ENCODE peak calls at places on chromosomes 7 and 10, in six cellular contexts. E, J, K, C, L and W are unnamed samples.

GRCh38 chr7:151271699-151272355 is 23.3 kb upstream of the SMARCD3 start:
- DNase-seq in E (peak), C (peak), K (no peak), L (peak), J (no peak), W (peak)

GRCh38 chr10:71727429-71728217 is 8.0 kb upstream of the C10orf105 start:
- DNase-seq in L (peak), E (peak), C (peak), J (no peak), K (no peak), W (peak)

GRCh38 chr10:69738071-69738470 is 63.6 kb upstream of the COL13A1 start:
- DNase-seq in E (no peak), K (no peak), J (no peak), L (no peak), C (no peak), W (no peak)

GRCh38 chr7:156892821-156893706 is at the start of gene LMBR1:
- DNase-seq in J (peak), L (peak), E (peak), C (peak), K (peak), W (peak)

GRCh38 chr7:107138696-107139420 is 29.9 kb upstream of the HBP1 start:
- DNase-seq in K (no peak), L (no peak), E (no peak), C (no peak), J (peak), W (no peak)

GRCh38 chr7:106282852-106283251 is 1.9 kb downstream of the NAMPT start:
- DNase-seq in C (no peak), E (no peak), L (no peak), J (no peak), K (no peak), W (no peak)

GRCh38 chr7:30869794-30870491 is 41.7 kb upstream of the AQP1 start:
- DNase-seq in J (no peak), C (no peak), K (no peak), L (no peak), E (no peak), W (no peak)

GRCh38 chr10:114767101-114767588 is 54.4 kb upstream of the FHIP2A start:
- DNase-seq in E (no peak), L (no peak), C (peak), J (peak), K (no peak), W (peak)

GRCh38 chr10:133039107-133039822 is 48.5 kb upstream of the ADGRA1 start:
- DNase-seq in K (no peak), J (no peak), C (no peak), E (peak), L (no peak), W (no peak)

GRCh38 chr7:75642810-75643486 is 95.8 kb downstream of the HIP1 start:
- DNase-seq in L (peak), J (peak), E (peak), K (peak), C (peak), W (peak)

GRCh38 chr7:997404-998395 is 14.7 kb downstream of the CYP2W1 start:
- DNase-seq in L (peak), K (no peak), C (no peak), J (no peak), E (peak), W (no peak)

GRCh38 chr7:90459888-90460287 is 9.6 kb upstream of the PTTG1IP2 start:
- DNase-seq in K (no peak), L (no peak), C (peak), E (peak), J (no peak), W (no peak)

GRCh38 chr10:132961-133898 is 2.0 kb upstream of the ZMYND11 start:
- DNase-seq in J (no peak), K (no peak), C (peak), L (no peak), E (peak), W (peak)
- H3K4me3 ChIP-seq in J (peak), K (peak), C (no peak), L (no peak), E (peak), W (no peak)

GRCh38 chr7:134435161-134435920 is 23.6 kb downstream of the AKR1B1 start:
- DNase-seq in E (peak), L (no peak), C (peak), J (no peak), K (no peak), W (no peak)

GRCh38 chr7:134431805-134432204 is 27.1 kb downstream of the AKR1B1 start:
- DNase-seq in K (no peak), C (no peak), L (peak), E (peak), J (no peak), W (no peak)

GRCh38 chr7:134432296-134433152 is 26.4 kb downstream of the AKR1B1 start:
- DNase-seq in C (peak), L (peak), J (peak), K (peak), E (peak), W (peak)

GRCh38 chr7:134433430-134433829 is 25.5 kb downstream of the AKR1B1 start:
- DNase-seq in C (no peak), E (no peak), J (no peak), K (no peak), L (no peak), W (no peak)

GRCh38 chr7:134434701-134435100 is 24.2 kb downstream of the AKR1B1 start:
- DNase-seq in L (no peak), C (no peak), J (no peak), K (no peak), E (no peak), W (no peak)
- TF ChIP-seq CTCF in L (no peak), C (no peak), J (no peak), K (no peak), E (no peak), W (no peak)

DNA sequence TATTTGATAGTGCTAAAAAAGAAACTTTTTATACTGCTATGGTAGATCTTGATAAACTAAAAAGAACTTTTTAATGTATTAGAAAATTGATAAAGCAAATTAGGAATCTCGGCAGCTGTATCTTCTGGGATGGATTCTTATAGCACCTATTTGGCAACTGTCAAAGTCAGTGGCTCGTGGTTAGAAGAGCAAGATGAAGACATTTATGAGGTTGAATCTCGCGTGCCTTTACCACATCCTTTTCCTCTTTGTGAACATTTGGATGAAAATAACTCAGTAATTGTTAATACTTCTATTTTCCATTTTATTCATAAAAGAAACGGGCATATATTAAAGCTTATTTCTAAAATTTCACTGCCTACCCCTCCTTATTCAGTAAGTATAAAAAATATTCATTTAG is 76.2 kb downstream of the CYP51A1 start:
- DNase-seq in J (no peak), C (no peak), K (no peak), E (no peak), L (no peak), W (no peak)
- H3K4me3 ChIP-seq in J (no peak), C (peak), K (no peak), E (no peak), L (peak), W (no peak)

GRCh38 chr7:123632808-123633207 is 22.9 kb upstream of the LMOD2 start:
- DNase-seq in C (no peak), E (no peak), J (no peak), K (no peak), L (no peak), W (no peak)

GRCh38 chr7:123627859-123628258 is 26.2 kb downstream of the ASB15 start:
- DNase-seq in C (peak), J (no peak), K (no peak), E (no peak), L (no peak), W (no peak)

GRCh38 chr7:123628829-123629228 is 26.8 kb upstream of the LMOD2 start:
- DNase-seq in E (no peak), J (no peak), C (no peak), L (no peak), K (no peak), W (no peak)

GRCh38 chr7:123625254-123625653 is 23.6 kb downstream of the ASB15 start:
- DNase-seq in E (no peak), K (no peak), C (no peak), L (no peak), J (no peak), W (no peak)

DNA sequence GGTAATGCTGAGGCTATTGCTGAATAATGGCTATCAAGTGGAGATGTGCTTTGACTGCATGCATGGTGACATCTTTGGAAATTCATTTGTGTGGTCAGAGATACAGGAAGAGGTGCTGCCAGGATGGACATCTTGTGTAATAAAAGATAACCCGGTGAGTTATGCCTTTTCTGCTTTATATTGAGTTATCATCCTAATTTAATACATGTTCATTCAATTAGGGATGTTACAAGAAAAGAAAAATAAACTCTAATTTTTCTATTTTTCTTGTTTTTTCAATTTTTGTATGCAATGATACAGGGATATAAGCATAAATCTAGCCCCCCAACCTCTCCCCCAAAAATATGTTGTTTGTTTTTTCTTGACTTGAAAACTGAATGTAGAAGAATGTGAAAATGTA is 26.4 kb upstream of the LMOD2 start:
- DNase-seq in K (no peak), E (no peak), C (no peak), L (no peak), J (no peak), W (no peak)
- TF ChIP-seq CTCF in K (no peak), E (no peak), C (no peak), L (no peak), J (no peak), W (no peak)

GRCh38 chr7:24908757-24909156 is 71.2 kb downstream of the OSBPL3 start:
- DNase-seq in C (no peak), K (no peak), E (no peak), J (no peak), L (no peak), W (no peak)
- H3K4me3 ChIP-seq in C (no peak), K (no peak), E (no peak), J (no peak), L (no peak), W (no peak)

DNA sequence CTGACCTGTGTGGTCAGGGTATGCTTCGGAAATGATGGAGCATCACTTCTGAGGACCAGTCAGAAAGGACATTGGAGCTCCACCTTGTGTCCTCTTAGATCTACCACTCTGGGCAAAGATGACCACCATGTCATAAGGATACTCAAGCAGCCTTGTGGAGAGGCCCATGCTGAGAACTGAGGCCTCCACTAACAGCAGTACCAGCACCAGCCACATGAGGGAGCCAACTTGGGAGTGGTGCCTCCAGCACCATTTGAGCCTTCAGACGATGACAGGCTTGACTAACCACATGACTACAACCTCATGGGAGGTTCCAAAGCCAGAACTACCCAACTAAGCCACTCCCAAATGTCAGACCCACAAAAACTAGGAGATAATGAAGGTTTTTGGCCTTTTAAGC is 116.0 kb downstream of the NPTX2 start:
- DNase-seq in J (no peak), K (peak), L (peak), C (peak), E (peak), W (no peak)
- TF ChIP-seq CTCF in J (peak), K (no peak), L (peak), C (peak), E (peak), W (no peak)

GRCh38 chr7:14432936-14433335 is 443.5 kb upstream of the ETV1 start:
- DNase-seq in C (no peak), E (no peak), L (no peak), K (no peak), J (no peak), W (no peak)
- H3K4me3 ChIP-seq in C (no peak), E (no peak), L (no peak), K (no peak), J (no peak), W (no peak)

DNA sequence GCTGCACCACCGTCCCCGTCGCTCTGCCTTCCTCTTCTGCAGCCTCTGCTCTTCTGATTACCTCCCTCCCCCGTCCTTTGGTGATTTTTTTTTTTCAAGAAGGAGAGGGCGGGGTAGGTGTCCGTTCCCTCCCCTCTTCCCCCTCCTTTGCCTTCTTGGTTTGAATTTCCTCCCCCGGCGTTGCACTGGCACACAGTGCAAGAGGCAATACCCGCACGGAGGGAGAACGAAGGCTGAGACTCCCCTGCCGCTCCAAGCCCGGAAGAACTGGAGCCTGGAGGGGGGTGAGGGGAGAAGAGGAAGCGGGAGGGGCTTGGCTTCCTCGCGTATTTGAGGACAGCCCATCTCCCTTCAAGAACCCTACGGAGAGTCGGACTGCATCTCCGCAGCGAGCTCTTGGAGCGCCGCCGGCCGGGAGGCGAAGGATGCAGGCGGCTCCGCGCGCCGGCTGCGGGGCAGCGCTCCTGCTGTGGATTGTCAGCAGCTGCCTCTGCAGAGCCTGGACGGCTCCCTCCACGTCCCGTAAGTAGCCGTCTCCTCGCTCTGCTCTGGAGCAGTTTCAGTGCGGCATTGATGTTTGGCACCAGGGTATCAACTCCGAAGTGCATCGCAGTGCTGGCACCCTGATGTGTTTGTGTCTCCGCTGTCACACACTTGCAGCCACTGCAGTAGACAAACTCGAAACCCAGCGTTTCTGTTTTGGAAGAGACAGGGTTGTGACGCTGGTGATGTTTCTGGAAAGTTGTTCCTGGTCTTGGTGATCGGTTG is at the start of gene CNTNAP2:
- DNase-seq in C (peak), K (no peak), L (no peak), E (no peak), J (no peak), W (peak)
- TF ChIP-seq CTCF in C (no peak), K (no peak), L (no peak), E (no peak), J (no peak), W (no peak)